ENCODE peak calls at places on chromosomes 5 and 9, in seven cellular contexts. One of them, this sample, is unnamed.

GRCh38 chr5:94793113-94793815 is 174.8 kb downstream of the SLF1 start:
- DNase-seq in astrocyte: peak; percentile 98
- DNase-seq in SK-N-SH: no peak
- DNase-seq in fibroblast of mammary gland: peak; percentile 85
- DNase-seq in NB4: peak; percentile 72
- DNase-seq in RWPE1: no peak
- DNase-seq in lung: no peak
- DNase-seq in this sample: peak; percentile 85

GRCh38 chr9:128635266-128636023 is 21.2 kb downstream of the DYNC2I2 start:
- DNase-seq in astrocyte: peak; percentile 89
- DNase-seq in SK-N-SH: peak; percentile 81
- DNase-seq in fibroblast of mammary gland: peak; percentile 94
- DNase-seq in NB4: no peak
- DNase-seq in RWPE1: peak; percentile 99
- DNase-seq in lung: peak; percentile 96
- DNase-seq in this sample: peak; percentile 96

GRCh38 chr5:82396871-82397514 is 118.8 kb upstream of the RPS23 start:
- DNase-seq in astrocyte: peak; percentile 100
- DNase-seq in SK-N-SH: peak; percentile 68
- DNase-seq in fibroblast of mammary gland: peak; percentile 99
- DNase-seq in NB4: no peak
- DNase-seq in RWPE1: peak; percentile 73
- DNase-seq in lung: peak; percentile 69
- DNase-seq in this sample: peak; percentile 100

GRCh38 chr9:2711716-2712115 is 5.6 kb upstream of the KCNV2 start:
- DNase-seq in astrocyte: no peak
- DNase-seq in SK-N-SH: no peak
- DNase-seq in fibroblast of mammary gland: no peak
- DNase-seq in NB4: no peak
- DNase-seq in RWPE1: no peak
- DNase-seq in lung: no peak
- DNase-seq in this sample: no peak

GRCh38 chr9:103649086-103649485 is 445.0 kb upstream of the SMC2 start:
- DNase-seq in astrocyte: no peak
- DNase-seq in SK-N-SH: no peak
- DNase-seq in fibroblast of mammary gland: no peak
- DNase-seq in NB4: no peak
- DNase-seq in RWPE1: no peak
- DNase-seq in lung: no peak
- DNase-seq in this sample: no peak

GRCh38 chr9:81032030-81032572 is 657.2 kb downstream of the TLE1 start:
- DNase-seq in astrocyte: peak; percentile 94
- DNase-seq in SK-N-SH: no peak
- DNase-seq in fibroblast of mammary gland: peak; percentile 92
- DNase-seq in NB4: peak; percentile 5
- DNase-seq in RWPE1: peak; percentile 83
- DNase-seq in lung: no peak
- DNase-seq in this sample: peak; percentile 56

GRCh38 chr5:11878846-11879245 is 25.4 kb downstream of the CTNND2 start:
- DNase-seq in astrocyte: no peak
- DNase-seq in SK-N-SH: no peak
- DNase-seq in fibroblast of mammary gland: no peak
- DNase-seq in NB4: no peak
- DNase-seq in RWPE1: no peak
- DNase-seq in lung: no peak
- DNase-seq in this sample: no peak

GRCh38 chr5:14011089-14012004 is 66.9 kb upstream of the DNAH5 start:
- DNase-seq in astrocyte: peak; percentile 72
- DNase-seq in SK-N-SH: peak; percentile 93
- DNase-seq in fibroblast of mammary gland: peak; percentile 76
- DNase-seq in NB4: peak; percentile 86
- DNase-seq in RWPE1: peak; percentile 89
- DNase-seq in lung: peak; percentile 85
- DNase-seq in this sample: peak; percentile 92

GRCh38 chr5:107253246-107253645 is 417.5 kb downstream of the EFNA5 start:
- DNase-seq in astrocyte: no peak
- DNase-seq in SK-N-SH: no peak
- DNase-seq in fibroblast of mammary gland: no peak
- DNase-seq in NB4: no peak
- DNase-seq in RWPE1: no peak
- DNase-seq in lung: no peak
- DNase-seq in this sample: no peak

GRCh38 chr5:179858586-179859427 is at the start of gene MRNIP:
- DNase-seq in astrocyte: peak; percentile 85
- DNase-seq in SK-N-SH: peak; percentile 97
- DNase-seq in fibroblast of mammary gland: peak; percentile 90
- DNase-seq in NB4: peak; percentile 97
- DNase-seq in RWPE1: peak; percentile 95
- DNase-seq in lung: peak; percentile 97
- DNase-seq in this sample: peak; percentile 89
- TF ChIP-seq CTCF in astrocyte: no peak
- TF ChIP-seq CTCF in SK-N-SH: no peak
- TF ChIP-seq CTCF in fibroblast of mammary gland: no peak
- TF ChIP-seq CTCF in NB4: no peak
- TF ChIP-seq CTCF in RWPE1: no peak
- TF ChIP-seq CTCF in lung: peak; percentile 10
- TF ChIP-seq CTCF in this sample: no peak

GRCh38 chr9:112384690-112385089 is 4.8 kb downstream of the HSDL2 start:
- DNase-seq in astrocyte: no peak
- DNase-seq in SK-N-SH: no peak
- DNase-seq in fibroblast of mammary gland: no peak
- DNase-seq in NB4: peak; percentile 69
- DNase-seq in RWPE1: no peak
- DNase-seq in lung: no peak
- DNase-seq in this sample: no peak
- TF ChIP-seq CTCF in astrocyte: no peak
- TF ChIP-seq CTCF in SK-N-SH: no peak
- TF ChIP-seq CTCF in fibroblast of mammary gland: no peak
- TF ChIP-seq CTCF in NB4: no peak
- TF ChIP-seq CTCF in RWPE1: no peak
- TF ChIP-seq CTCF in lung: no peak
- TF ChIP-seq CTCF in this sample: no peak

DNA sequence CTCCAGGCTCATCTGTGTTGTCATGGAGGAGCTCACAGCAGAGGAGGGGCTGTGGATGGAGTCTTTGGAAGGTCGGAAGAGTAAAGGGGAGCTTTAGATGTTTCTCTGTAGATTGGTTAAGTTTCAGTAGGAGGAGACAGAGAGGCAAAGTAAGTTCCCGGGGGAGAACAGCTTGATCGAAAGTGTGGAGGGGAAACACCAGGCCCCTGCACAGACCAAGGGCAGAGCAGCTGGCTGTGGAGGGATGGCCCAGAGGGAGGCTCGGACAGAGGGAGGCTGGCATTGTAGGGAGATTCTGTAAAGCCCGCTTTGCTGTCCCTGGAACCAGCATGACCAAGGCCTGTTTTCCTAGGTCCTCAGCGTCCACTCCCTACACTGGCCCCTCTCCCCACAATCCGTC is 5.3 kb upstream of the OR2V2 start:
- DNase-seq in astrocyte: no peak
- DNase-seq in SK-N-SH: no peak
- DNase-seq in fibroblast of mammary gland: no peak
- DNase-seq in NB4: no peak
- DNase-seq in RWPE1: no peak
- DNase-seq in lung: no peak
- DNase-seq in this sample: no peak
- TF ChIP-seq CTCF in astrocyte: no peak
- TF ChIP-seq CTCF in SK-N-SH: no peak
- TF ChIP-seq CTCF in fibroblast of mammary gland: no peak
- TF ChIP-seq CTCF in NB4: no peak
- TF ChIP-seq CTCF in RWPE1: no peak
- TF ChIP-seq CTCF in lung: no peak
- TF ChIP-seq CTCF in this sample: no peak

GRCh38 chr5:180790020-180790419 is 12.6 kb downstream of the MGAT1 start:
- DNase-seq in astrocyte: no peak
- DNase-seq in SK-N-SH: no peak
- DNase-seq in fibroblast of mammary gland: peak; percentile 23
- DNase-seq in NB4: peak; percentile 58
- DNase-seq in RWPE1: no peak
- DNase-seq in lung: no peak
- DNase-seq in this sample: no peak
- TF ChIP-seq CTCF in astrocyte: no peak
- TF ChIP-seq CTCF in SK-N-SH: no peak
- TF ChIP-seq CTCF in fibroblast of mammary gland: no peak
- TF ChIP-seq CTCF in NB4: peak; percentile 34
- TF ChIP-seq CTCF in RWPE1: no peak
- TF ChIP-seq CTCF in lung: no peak
- TF ChIP-seq CTCF in this sample: peak; percentile 56

GRCh38 chr5:75571547-75571946 is 39.7 kb upstream of the ANKDD1B start:
- DNase-seq in astrocyte: no peak
- DNase-seq in SK-N-SH: no peak
- DNase-seq in fibroblast of mammary gland: no peak
- DNase-seq in NB4: no peak
- DNase-seq in RWPE1: no peak
- DNase-seq in lung: no peak
- DNase-seq in this sample: no peak

GRCh38 chr5:75567710-75568109 is 43.5 kb upstream of the ANKDD1B start:
- DNase-seq in astrocyte: peak; percentile 59
- DNase-seq in SK-N-SH: no peak
- DNase-seq in fibroblast of mammary gland: peak; percentile 61
- DNase-seq in NB4: peak; percentile 74
- DNase-seq in RWPE1: peak; percentile 30
- DNase-seq in lung: no peak
- DNase-seq in this sample: peak; percentile 27

GRCh38 chr5:75566710-75567309 is 44.4 kb upstream of the ANKDD1B start:
- DNase-seq in astrocyte: peak; percentile 96
- DNase-seq in SK-N-SH: no peak
- DNase-seq in fibroblast of mammary gland: peak; percentile 95
- DNase-seq in NB4: peak; percentile 88
- DNase-seq in RWPE1: peak; percentile 94
- DNase-seq in lung: no peak
- DNase-seq in this sample: peak; percentile 88

DNA sequence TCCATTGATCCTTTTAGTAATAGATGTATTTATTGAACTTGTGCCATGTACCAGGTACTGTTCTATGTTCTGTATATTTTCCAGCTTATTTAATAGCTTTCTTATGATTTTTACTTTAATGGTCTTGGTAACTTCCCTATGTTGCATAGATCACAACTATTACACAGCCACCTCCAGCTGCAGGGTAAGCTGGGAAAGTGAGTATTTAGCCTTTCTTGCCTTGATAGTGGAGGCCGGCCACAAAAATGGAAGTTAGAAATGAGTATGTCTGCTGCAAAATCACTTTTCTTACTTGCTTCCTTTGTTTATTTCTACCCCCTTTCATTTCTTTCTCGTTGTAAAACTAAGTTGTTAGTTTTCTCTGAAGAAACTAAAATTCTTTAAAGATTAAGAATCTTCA is 43.1 kb upstream of the ANKDD1B start:
- DNase-seq in astrocyte: no peak
- DNase-seq in SK-N-SH: no peak
- DNase-seq in fibroblast of mammary gland: no peak
- DNase-seq in NB4: peak; percentile 34
- DNase-seq in RWPE1: no peak
- DNase-seq in lung: no peak
- DNase-seq in this sample: no peak
- TF ChIP-seq CTCF in astrocyte: no peak
- TF ChIP-seq CTCF in SK-N-SH: no peak
- TF ChIP-seq CTCF in fibroblast of mammary gland: no peak
- TF ChIP-seq CTCF in NB4: no peak
- TF ChIP-seq CTCF in RWPE1: no peak
- TF ChIP-seq CTCF in lung: no peak
- TF ChIP-seq CTCF in this sample: no peak

DNA sequence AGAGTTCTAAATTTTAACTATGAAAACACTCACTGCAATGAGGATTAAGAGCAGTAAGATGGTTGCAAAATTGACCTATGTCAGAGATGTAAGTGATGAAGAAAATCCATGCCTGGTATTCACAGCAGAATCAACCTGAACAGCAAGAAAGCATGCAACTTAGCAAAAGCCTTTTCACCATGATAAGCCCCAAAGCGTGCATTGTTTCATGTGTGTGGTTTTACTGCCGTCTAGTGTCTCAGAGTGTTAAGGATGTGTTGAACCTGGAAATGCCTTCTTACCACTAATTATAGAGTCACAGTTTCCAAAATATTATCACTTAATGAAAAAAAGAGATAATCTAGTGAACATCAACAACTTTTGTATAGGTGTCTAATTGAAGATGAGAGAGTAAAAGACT is 415.2 kb upstream of the TRPC7 start:
- DNase-seq in astrocyte: no peak
- DNase-seq in SK-N-SH: no peak
- DNase-seq in fibroblast of mammary gland: no peak
- DNase-seq in NB4: peak; percentile 4
- DNase-seq in RWPE1: no peak
- DNase-seq in lung: no peak
- DNase-seq in this sample: no peak
- TF ChIP-seq CTCF in astrocyte: no peak
- TF ChIP-seq CTCF in SK-N-SH: no peak
- TF ChIP-seq CTCF in fibroblast of mammary gland: no peak
- TF ChIP-seq CTCF in NB4: no peak
- TF ChIP-seq CTCF in RWPE1: no peak
- TF ChIP-seq CTCF in lung: no peak
- TF ChIP-seq CTCF in this sample: peak; percentile 20

GRCh38 chr9:116576386-116576785 is 110.7 kb upstream of the TRIM32 start:
- DNase-seq in astrocyte: no peak
- DNase-seq in SK-N-SH: no peak
- DNase-seq in fibroblast of mammary gland: no peak
- DNase-seq in NB4: no peak
- DNase-seq in RWPE1: no peak
- DNase-seq in lung: no peak
- DNase-seq in this sample: peak; percentile 5

GRCh38 chr9:116574027-116574679 is 113.0 kb upstream of the TRIM32 start:
- DNase-seq in astrocyte: no peak
- DNase-seq in SK-N-SH: peak; percentile 70
- DNase-seq in fibroblast of mammary gland: no peak
- DNase-seq in NB4: no peak
- DNase-seq in RWPE1: no peak
- DNase-seq in lung: peak; percentile 56
- DNase-seq in this sample: no peak

GRCh38 chr9:116569111-116569510 is 118.0 kb upstream of the TRIM32 start:
- DNase-seq in astrocyte: no peak
- DNase-seq in SK-N-SH: no peak
- DNase-seq in fibroblast of mammary gland: no peak
- DNase-seq in NB4: no peak
- DNase-seq in RWPE1: no peak
- DNase-seq in lung: no peak
- DNase-seq in this sample: no peak

GRCh38 chr9:116566677-116567488 is 120.2 kb upstream of the TRIM32 start:
- DNase-seq in astrocyte: peak; percentile 69
- DNase-seq in SK-N-SH: no peak
- DNase-seq in fibroblast of mammary gland: peak; percentile 56
- DNase-seq in NB4: no peak
- DNase-seq in RWPE1: no peak
- DNase-seq in lung: no peak
- DNase-seq in this sample: no peak

DNA sequence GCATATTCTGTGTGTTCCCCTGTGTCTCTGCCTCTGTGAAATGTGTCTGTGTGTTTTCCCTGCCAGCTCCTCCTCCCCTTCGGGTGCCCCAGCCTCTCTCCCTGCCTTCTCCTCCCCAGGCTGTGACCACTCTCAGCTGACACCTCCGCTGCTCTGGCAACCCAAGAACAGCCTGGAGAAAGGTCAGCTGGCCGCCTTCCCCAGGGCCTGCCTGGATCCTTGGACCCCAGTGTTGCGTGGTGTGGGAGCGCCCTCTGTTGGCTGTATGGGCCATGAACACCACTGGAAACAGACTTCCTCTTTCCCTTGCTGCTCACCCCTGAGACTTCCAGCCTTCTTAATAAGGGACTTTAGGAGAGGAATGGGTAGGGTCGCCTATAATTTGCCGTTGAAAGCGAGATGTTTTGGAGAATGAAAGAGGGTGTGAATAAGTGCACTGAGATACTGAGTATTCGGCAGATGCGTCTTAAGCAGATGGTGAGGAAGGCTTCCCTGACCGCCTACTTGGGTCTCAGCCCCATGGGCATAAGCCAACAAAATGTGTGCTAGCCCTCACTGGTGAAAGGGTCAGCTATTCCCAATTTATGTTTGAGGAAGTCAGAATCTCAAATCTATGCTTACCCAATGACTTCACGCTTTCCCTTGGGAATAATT is 114.9 kb upstream of the TRIM32 start:
- DNase-seq in astrocyte: peak; percentile 46
- DNase-seq in SK-N-SH: peak; percentile 84
- DNase-seq in fibroblast of mammary gland: peak; percentile 89
- DNase-seq in NB4: peak; percentile 71
- DNase-seq in RWPE1: peak; percentile 91
- DNase-seq in lung: peak; percentile 88
- DNase-seq in this sample: peak; percentile 65
- TF ChIP-seq CTCF in astrocyte: peak; percentile 77
- TF ChIP-seq CTCF in SK-N-SH: peak; percentile 92
- TF ChIP-seq CTCF in fibroblast of mammary gland: peak; percentile 97
- TF ChIP-seq CTCF in NB4: peak; percentile 80
- TF ChIP-seq CTCF in RWPE1: peak; percentile 95
- TF ChIP-seq CTCF in lung: peak; percentile 70
- TF ChIP-seq CTCF in this sample: peak; percentile 97

This sample was measured in HFFc6.